ENCODE peak calls at places on chromosome 19, in four cellular contexts. One of them, this sample, is unnamed.

GRCh38 chr19:33390908-33391630 is 17.6 kb downstream of the CEBPG start:
- DNase-seq in HL-60: no peak
- DNase-seq in K562: no peak
- DNase-seq in GM12878: no peak
- DNase-seq in this sample: peak; percentile 12

GRCh38 chr19:13604902-13605586 is 98.8 kb upstream of the CACNA1A start:
- DNase-seq in HL-60: no peak
- DNase-seq in K562: no peak
- DNase-seq in GM12878: no peak
- DNase-seq in this sample: no peak

GRCh38 chr19:35068941-35069634 is 27.6 kb downstream of the HPN start:
- DNase-seq in HL-60: no peak
- DNase-seq in K562: no peak
- DNase-seq in GM12878: no peak
- DNase-seq in this sample: no peak

GRCh38 chr19:30647891-30648290 is 275.7 kb downstream of the ZNF536 start:
- DNase-seq in HL-60: no peak
- DNase-seq in K562: no peak
- DNase-seq in GM12878: no peak
- DNase-seq in this sample: no peak

GRCh38 chr19:1214862-1215731 is 9.5 kb downstream of the STK11 start:
- DNase-seq in HL-60: no peak
- DNase-seq in K562: no peak
- DNase-seq in GM12878: no peak
- DNase-seq in this sample: no peak

GRCh38 chr19:32830231-32831014 is 39.1 kb downstream of the SLC7A9 start:
- DNase-seq in HL-60: no peak
- DNase-seq in K562: no peak
- DNase-seq in GM12878: no peak
- DNase-seq in this sample: no peak

GRCh38 chr19:18204394-18205179 is 745 bp upstream of the RAB3A start:
- DNase-seq in HL-60: no peak
- DNase-seq in K562: no peak
- DNase-seq in GM12878: no peak
- DNase-seq in this sample: no peak

GRCh38 chr19:13979686-13980085 is 26.4 kb downstream of the RFX1 start:
- DNase-seq in HL-60: no peak
- DNase-seq in K562: no peak
- DNase-seq in GM12878: no peak
- DNase-seq in this sample: no peak

GRCh38 chr19:16594681-16595091 is 22.5 kb upstream of the SLC35E1 start:
- DNase-seq in HL-60: no peak
- DNase-seq in K562: no peak
- DNase-seq in GM12878: no peak
- DNase-seq in this sample: no peak

GRCh38 chr19:48400018-48400742 is 6.7 kb downstream of the GRIN2D start:
- DNase-seq in HL-60: no peak
- DNase-seq in K562: peak; percentile 85
- DNase-seq in GM12878: no peak
- DNase-seq in this sample: no peak

GRCh38 chr19:13153627-13154240 is 3.5 kb downstream of the IER2 start:
- DNase-seq in HL-60: no peak
- DNase-seq in K562: peak; percentile 73
- DNase-seq in GM12878: no peak
- DNase-seq in this sample: no peak

GRCh38 chr19:8306235-8307054 is 1.7 kb downstream of the CD320 start:
- DNase-seq in HL-60: no peak
- DNase-seq in K562: no peak
- DNase-seq in GM12878: no peak
- DNase-seq in this sample: no peak

GRCh38 chr19:23698711-23699520 is 11.9 kb upstream of the ZNF675 start:
- DNase-seq in HL-60: no peak
- DNase-seq in K562: peak; percentile 66
- DNase-seq in GM12878: no peak
- DNase-seq in this sample: no peak

GRCh38 chr19:8684001-8684902 is 14.3 kb downstream of the ACTL9 start:
- DNase-seq in HL-60: no peak
- DNase-seq in K562: no peak
- DNase-seq in GM12878: no peak
- DNase-seq in this sample: no peak

GRCh38 chr19:15915109-15915508 is 17.2 kb upstream of the CYP4F2 start:
- DNase-seq in HL-60: no peak
- DNase-seq in K562: no peak
- DNase-seq in GM12878: no peak
- DNase-seq in this sample: no peak

GRCh38 chr19:34386645-34387445 is 17.4 kb upstream of the PDCD2L start:
- DNase-seq in HL-60: no peak
- DNase-seq in K562: no peak
- DNase-seq in GM12878: no peak
- DNase-seq in this sample: no peak

DNA sequence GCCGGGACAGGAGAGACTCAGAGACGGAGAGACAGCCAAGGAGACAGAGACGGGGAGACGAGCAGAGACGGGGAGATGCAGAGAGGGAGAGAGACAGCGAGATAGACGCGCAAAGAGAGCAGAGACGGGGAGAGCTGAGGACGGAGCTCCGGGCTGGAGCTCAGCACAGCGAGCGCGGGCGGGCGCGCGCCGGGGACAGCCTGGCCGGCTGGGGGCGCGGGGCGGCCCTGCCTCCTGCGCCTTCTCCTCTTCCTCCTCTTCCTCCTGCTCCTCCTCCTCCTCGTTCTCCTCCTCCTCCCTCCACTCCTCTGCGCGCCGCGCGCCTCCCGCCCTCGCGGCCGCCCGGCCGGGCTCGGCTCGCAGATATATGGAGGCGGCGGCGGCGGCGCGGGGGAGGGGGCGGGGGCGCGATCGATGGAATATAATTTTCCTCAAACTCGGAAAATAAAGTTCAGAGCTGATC is at the start of gene ERFL:
- DNase-seq in HL-60: peak; percentile 45
- DNase-seq in K562: peak; percentile 82
- DNase-seq in GM12878: no peak
- DNase-seq in this sample: no peak
- TF ChIP-seq SPI1 in HL-60: no peak
- TF ChIP-seq SPI1 in K562: no peak
- TF ChIP-seq SPI1 in GM12878: no peak
- TF ChIP-seq SPI1 in this sample: no peak

DNA sequence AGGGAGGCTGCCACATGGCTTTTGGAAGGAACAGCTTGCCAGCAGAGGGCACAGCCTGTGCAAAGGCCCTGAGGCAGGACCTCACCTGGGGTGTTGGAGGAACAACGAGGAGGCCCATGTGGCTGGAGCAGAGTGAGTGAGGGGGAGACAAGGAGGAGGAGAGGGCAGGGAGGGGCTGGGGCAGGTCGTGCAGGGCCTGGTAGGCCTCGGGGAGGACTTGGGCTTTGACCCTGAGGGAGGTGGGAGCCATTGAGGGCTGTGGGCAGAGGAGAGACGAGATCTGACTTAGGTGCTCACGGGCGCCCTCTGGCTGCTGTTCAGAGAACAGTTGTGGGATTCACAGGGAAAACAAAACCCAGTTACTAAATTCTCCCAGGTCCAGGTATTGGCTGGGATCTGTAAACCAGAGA is 25.2 kb downstream of the ZNRF4 start:
- DNase-seq in HL-60: no peak
- DNase-seq in K562: peak; percentile 64
- DNase-seq in GM12878: no peak
- DNase-seq in this sample: no peak
- TF ChIP-seq SPI1 in HL-60: no peak
- TF ChIP-seq SPI1 in K562: no peak
- TF ChIP-seq SPI1 in GM12878: no peak
- TF ChIP-seq SPI1 in this sample: no peak

DNA sequence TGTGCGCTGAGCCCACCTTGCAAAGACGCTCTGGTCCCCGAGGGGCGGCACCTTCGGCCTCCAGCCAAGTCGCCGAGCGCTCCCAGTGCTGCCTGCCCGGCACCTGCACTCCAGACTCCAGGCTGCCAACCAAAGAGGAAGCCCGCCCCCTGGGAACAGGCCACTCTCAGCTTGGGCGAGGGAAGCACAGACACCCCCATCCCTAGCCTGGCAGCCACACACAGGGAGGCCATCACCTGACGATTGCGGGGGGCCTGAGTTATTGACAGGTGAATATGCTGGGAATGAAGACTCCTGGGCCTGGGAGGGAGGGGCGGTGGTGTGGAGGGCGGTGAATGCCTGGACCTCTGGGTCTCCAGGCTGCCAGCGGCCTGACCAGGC is 10.3 kb upstream of the ZNF492 start:
- DNase-seq in HL-60: no peak
- DNase-seq in K562: no peak
- DNase-seq in GM12878: no peak
- DNase-seq in this sample: no peak
- TF ChIP-seq SPI1 in HL-60: no peak
- TF ChIP-seq SPI1 in K562: no peak
- TF ChIP-seq SPI1 in GM12878: no peak
- TF ChIP-seq SPI1 in this sample: no peak

GRCh38 chr19:29610213-29610573 is 4.1 kb downstream of the POP4 start:
- DNase-seq in HL-60: no peak
- DNase-seq in K562: no peak
- DNase-seq in GM12878: no peak
- DNase-seq in this sample: no peak

GRCh38 chr19:29609636-29610035 is 3.6 kb downstream of the POP4 start:
- DNase-seq in HL-60: no peak
- DNase-seq in K562: no peak
- DNase-seq in GM12878: no peak
- DNase-seq in this sample: no peak

GRCh38 chr19:29612801-29613595 is 6.9 kb downstream of the POP4 start:
- DNase-seq in HL-60: no peak
- DNase-seq in K562: no peak
- DNase-seq in GM12878: no peak
- DNase-seq in this sample: no peak

GRCh38 chr19:29612121-29612520 is 6.0 kb downstream of the POP4 start:
- DNase-seq in HL-60: no peak
- DNase-seq in K562: no peak
- DNase-seq in GM12878: no peak
- DNase-seq in this sample: no peak

DNA sequence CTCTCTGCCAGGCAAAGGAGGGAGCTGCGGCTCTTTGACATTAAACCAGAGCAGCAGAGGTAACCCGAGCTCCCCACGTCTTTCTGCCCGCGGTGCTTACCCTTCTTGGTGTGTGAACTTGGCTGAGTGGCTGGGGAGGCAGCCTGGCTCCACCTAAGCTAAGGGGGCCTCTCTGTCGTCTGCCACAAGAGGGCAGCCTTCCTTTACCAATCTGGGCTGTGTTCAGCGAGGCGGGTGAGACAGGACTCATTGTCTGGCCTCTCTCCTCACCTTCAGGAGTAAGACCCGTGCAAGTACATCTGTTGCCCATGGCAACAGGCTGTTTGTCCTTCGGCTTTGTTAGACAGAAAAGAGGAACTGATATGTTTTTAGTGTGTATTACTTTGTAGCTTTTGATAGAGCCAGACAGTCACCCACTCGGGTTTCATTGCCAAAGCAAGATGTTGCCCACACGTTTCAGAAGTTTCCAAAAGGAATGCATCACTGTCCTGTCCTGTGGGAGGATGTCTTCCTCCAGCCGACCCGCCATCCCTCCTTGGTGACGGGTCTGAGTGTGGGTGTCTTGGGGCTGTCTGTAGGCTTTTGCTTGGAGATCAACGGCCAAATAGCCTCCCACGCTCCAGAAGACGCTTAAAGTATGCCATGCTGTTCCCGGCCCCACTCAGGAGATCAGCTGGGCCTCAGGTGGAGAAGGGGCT is 4.6 kb downstream of the POP4 start:
- DNase-seq in HL-60: peak; percentile 47
- DNase-seq in K562: peak; percentile 88
- DNase-seq in GM12878: peak; percentile 75
- DNase-seq in this sample: peak; percentile 88
- TF ChIP-seq SPI1 in HL-60: no peak
- TF ChIP-seq SPI1 in K562: peak; percentile 91
- TF ChIP-seq SPI1 in GM12878: peak; percentile 97
- TF ChIP-seq SPI1 in this sample: peak; percentile 98

GRCh38 chr19:19445911-19446361 is 40.5 kb downstream of the GATAD2A start:
- DNase-seq in HL-60: no peak
- DNase-seq in K562: no peak
- DNase-seq in GM12878: no peak
- DNase-seq in this sample: no peak

GRCh38 chr19:19443902-19444693 is 38.6 kb downstream of the GATAD2A start:
- DNase-seq in HL-60: no peak
- DNase-seq in K562: no peak
- DNase-seq in GM12878: no peak
- DNase-seq in this sample: no peak

GRCh38 chr19:19443283-19443682 is 37.8 kb downstream of the GATAD2A start:
- DNase-seq in HL-60: no peak
- DNase-seq in K562: no peak
- DNase-seq in GM12878: no peak
- DNase-seq in this sample: no peak

GRCh38 chr19:19445288-19445687 is 39.8 kb downstream of the GATAD2A start:
- DNase-seq in HL-60: no peak
- DNase-seq in K562: no peak
- DNase-seq in GM12878: no peak
- DNase-seq in this sample: no peak

GRCh38 chr19:19444694-19445155 is 39.2 kb downstream of the GATAD2A start:
- DNase-seq in HL-60: no peak
- DNase-seq in K562: peak; percentile 85
- DNase-seq in GM12878: no peak
- DNase-seq in this sample: no peak
- TF ChIP-seq SPI1 in HL-60: peak; percentile 98
- TF ChIP-seq SPI1 in K562: peak; percentile 100
- TF ChIP-seq SPI1 in GM12878: peak; percentile 99
- TF ChIP-seq SPI1 in this sample: peak; percentile 98